ENCODE peak calls at places on chromosomes 12 and 14, in four cellular contexts. G is HCT116, Y is GM12878, U is HepG2. W is an unnamed sample. For H3K36me3, the result is how much of the 10 kb centered on the place peaks cover.

GRCh38 chr12:48002179-48002601 is 2.1 kb downstream of the COL2A1 start:
- DNase-seq in G (no peak), Y (no peak), U (no peak), W (no peak)

GRCh38 chr14:73696466-73697390 is 17.5 kb downstream of the PNMA1 start:
- DNase-seq in G (peak), Y (peak), U (peak), W (no peak)

GRCh38 chr12:16475521-16475920 is 128.1 kb downstream of the MGST1 start:
- DNase-seq in G (no peak), Y (no peak), U (no peak), W (no peak)

GRCh38 chr12:57166971-57167371 is 19.6 kb upstream of the LRP1-AS start:
- DNase-seq in G (no peak), Y (no peak), U (no peak), W (no peak)

GRCh38 chr14:75041613-75042012 is 9.7 kb downstream of the MLH3 start:
- DNase-seq in G (no peak), Y (no peak), U (peak), W (no peak)

GRCh38 chr12:96235497-96235826 is 41.3 kb downstream of the ELK3 start:
- DNase-seq in G (no peak), Y (no peak), U (no peak), W (no peak)

GRCh38 chr12:108442910-108443309 is 72.2 kb upstream of the FICD start:
- DNase-seq in G (no peak), Y (no peak), U (no peak), W (no peak)

GRCh38 chr14:49768301-49769121 is 558 bp downstream of the KLHDC2 start:
- DNase-seq in G (peak), Y (no peak), U (peak), W (no peak)

GRCh38 chr14:82270286-82270685 is 736.6 kb upstream of the SEL1L start:
- DNase-seq in G (no peak), Y (no peak), U (no peak), W (no peak)

GRCh38 chr12:130481392-130481879 is 143.7 kb downstream of the PIWIL1 start:
- DNase-seq in G (no peak), Y (peak), U (no peak), W (no peak)

GRCh38 chr14:39491134-39491541 is 58.9 kb upstream of the FBXO33 start:
- DNase-seq in G (peak), Y (no peak), U (peak), W (no peak)

GRCh38 chr12:104578453-104578852 is 121.7 kb downstream of the CHST11 start:
- DNase-seq in G (no peak), Y (no peak), U (no peak), W (no peak)

GRCh38 chr12:103909811-103910210 is 20.4 kb upstream of the HSP90B1 start:
- DNase-seq in G (no peak), Y (no peak), U (no peak), W (no peak)

GRCh38 chr14:90483551-90483950 is 86.7 kb downstream of the CALM1 start:
- DNase-seq in G (no peak), Y (no peak), U (no peak), W (no peak)

GRCh38 chr14:61196792-61197191 is 84.3 kb downstream of the TMEM30B start:
- DNase-seq in G (no peak), Y (no peak), U (peak), W (no peak)

GRCh38 chr14:87133073-87133815 is 859.7 kb downstream of the GALC start:
- DNase-seq in G (no peak), Y (no peak), U (no peak), W (no peak)

GRCh38 chr12:121793501-121793835 is at the start of gene RHOF:
- DNase-seq in G (no peak), Y (no peak), U (no peak), W (no peak)

GRCh38 chr14:105854600-105855245 is 328.3 kb downstream of the TMEM121 start:
- DNase-seq in G (no peak), Y (no peak), U (no peak), W (no peak)

GRCh38 chr12:72271741-72272661 is at the start of gene TRHDE:
- DNase-seq in G (no peak), Y (no peak), U (no peak), W (peak)

GRCh38 chr12:11321980-11322379 is 11.7 kb upstream of the PRB4 start:
- DNase-seq in G (no peak), Y (no peak), U (no peak), W (no peak)

GRCh38 chr14:60640859-60641721 is 8.2 kb downstream of the SIX1 start:
- DNase-seq in G (no peak), Y (no peak), U (no peak), W (no peak)

GRCh38 chr12:46556105-46556559 is 183.6 kb upstream of the SLC38A2 start:
- DNase-seq in G (peak), Y (no peak), U (peak), W (no peak)

GRCh38 chr14:21382886-21383847 is 652 bp downstream of the SUPT16H start:
- DNase-seq in G (no peak), Y (no peak), U (peak), W (no peak)

GRCh38 chr12:109587921-109588320 is 14.3 kb downstream of the MVK start:
- DNase-seq in G (no peak), Y (no peak), U (no peak), W (no peak)

GRCh38 chr14:72638021-72638420 is 255.9 kb downstream of the DPF3 start:
- DNase-seq in G (no peak), Y (no peak), U (no peak), W (no peak)

GRCh38 chr12:130644124-130644523 is 72.0 kb downstream of the RIMBP2 start:
- DNase-seq in G (no peak), Y (no peak), U (no peak), W (no peak)

GRCh38 chr12:109568486-109568885 is 4.8 kb downstream of the MMAB start:
- DNase-seq in G (no peak), Y (no peak), U (no peak), W (no peak)

GRCh38 chr14:51548187-51548586 is 103.5 kb upstream of the FRMD6 start:
- DNase-seq in G (no peak), Y (no peak), U (no peak), W (no peak)

GRCh38 chr12:42180990-42181611 is 36.4 kb upstream of the GXYLT1 start:
- DNase-seq in G (no peak), Y (no peak), U (peak), W (no peak)

GRCh38 chr12:117490130-117490529 is 128.7 kb upstream of the NOS1 start:
- DNase-seq in G (no peak), Y (no peak), U (no peak), W (no peak)

GRCh38 chr12:54385251-54385914 is 850 bp upstream of the ZNF385A start:
- DNase-seq in G (no peak), Y (no peak), U (no peak), W (no peak)

GRCh38 chr12:54381136-54381535 is 3.4 kb downstream of the ZNF385A start:
- DNase-seq in G (no peak), Y (no peak), U (no peak), W (no peak)

GRCh38 chr12:54383041-54383609 is 1.4 kb downstream of the ZNF385A start:
- DNase-seq in G (no peak), Y (no peak), U (no peak), W (no peak)

GRCh38 chr12:54386781-54387467 is 2.4 kb upstream of the ZNF385A start:
- DNase-seq in G (no peak), Y (no peak), U (no peak), W (no peak)

GRCh38 chr12:54384591-54385041 is at the start of gene ZNF385A:
- DNase-seq in G (no peak), Y (no peak), U (no peak), W (no peak)
- TF ChIP-seq YY1 in G (no peak), Y (no peak), U (no peak), W (no peak)

DNA sequence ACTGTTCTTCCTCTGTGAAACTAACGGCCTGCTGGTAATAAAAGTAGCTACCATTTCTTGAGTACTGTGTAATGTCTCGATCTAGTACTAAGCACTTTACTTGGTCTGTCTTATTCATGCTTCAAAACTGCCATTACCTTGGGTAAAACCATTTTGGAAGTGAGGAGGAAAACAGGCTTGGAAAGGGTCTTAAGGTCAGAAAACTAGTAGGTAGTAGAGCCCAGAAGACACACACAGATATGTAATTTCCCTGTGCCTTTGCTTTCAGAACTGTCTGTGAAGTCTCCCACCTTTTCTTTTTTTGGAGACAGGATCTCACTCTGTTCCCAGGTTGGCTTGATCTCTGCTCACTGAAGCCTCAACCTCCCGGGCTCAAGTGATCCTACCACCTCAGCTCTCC is 3.4 kb upstream of the DDX55 start:
- DNase-seq in G (no peak), Y (no peak), U (no peak), W (no peak)
- H3K36me3 ChIP-seq in G (under half), Y (under half), U (under half), W (under half)

DNA sequence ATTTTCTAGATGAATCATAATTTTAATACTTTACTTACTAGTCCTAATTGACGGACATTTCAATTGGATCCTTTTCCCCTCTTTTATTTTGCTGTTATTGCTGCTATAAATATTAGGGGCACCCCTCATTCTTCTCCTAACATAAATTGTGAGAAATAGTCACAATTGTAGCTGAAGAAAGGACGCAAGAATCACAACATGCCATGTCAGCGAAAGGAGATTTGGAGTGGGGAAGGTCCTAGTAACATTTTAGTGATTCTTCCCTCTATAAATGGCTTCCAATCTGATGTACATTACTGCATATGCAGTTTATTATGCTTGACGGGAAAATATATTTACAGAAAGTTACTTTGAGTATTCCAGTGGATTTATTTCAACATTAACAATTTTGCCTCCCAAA is 7.7 kb upstream of the PLEKHH1 start:
- DNase-seq in G (no peak), Y (no peak), U (no peak), W (no peak)
- TF ChIP-seq YY1 in G (no peak), Y (no peak), U (no peak), W (no peak)

GRCh38 chr12:2984698-2985097 is 25.5 kb downstream of the TEAD4 start:
- DNase-seq in G (no peak), Y (no peak), U (no peak), W (no peak)
- H3K36me3 ChIP-seq in G (under half), Y (under half), U (under half), W (half or more)

DNA sequence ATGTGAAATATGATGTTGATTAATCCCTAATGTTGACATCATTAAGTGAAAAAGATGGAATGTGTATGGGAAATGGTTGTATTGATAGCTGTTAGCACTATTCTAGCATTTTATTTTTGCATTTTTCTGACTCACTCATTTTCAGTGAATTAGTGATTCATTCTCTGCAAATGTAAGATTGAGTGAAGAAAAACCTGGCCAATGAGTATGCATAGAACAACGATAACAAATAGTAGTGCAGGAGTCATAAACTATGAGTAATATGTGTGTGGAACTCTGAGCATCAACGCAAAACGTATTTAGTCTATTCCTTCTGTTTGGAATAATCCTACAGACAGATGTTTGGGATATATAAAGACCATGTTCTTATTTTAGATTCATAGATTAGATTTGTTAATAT is 76.3 kb upstream of the RTL1 start:
- DNase-seq in G (no peak), Y (no peak), U (no peak), W (no peak)
- TF ChIP-seq YY1 in G (no peak), Y (no peak), U (no peak), W (no peak)

GRCh38 chr14:77296155-77296554 is 24.5 kb downstream of the POMT2 start:
- DNase-seq in G (no peak), Y (no peak), U (no peak), W (no peak)
- H3K36me3 ChIP-seq in G (under half), Y (under half), U (under half), W (under half)

GRCh38 chr14:71089974-71090373 is 182.7 kb downstream of the PCNX1 start:
- DNase-seq in G (no peak), Y (no peak), U (no peak), W (no peak)

GRCh38 chr14:71096947-71097346 is 189.7 kb downstream of the PCNX1 start:
- DNase-seq in G (no peak), Y (no peak), U (no peak), W (no peak)

DNA sequence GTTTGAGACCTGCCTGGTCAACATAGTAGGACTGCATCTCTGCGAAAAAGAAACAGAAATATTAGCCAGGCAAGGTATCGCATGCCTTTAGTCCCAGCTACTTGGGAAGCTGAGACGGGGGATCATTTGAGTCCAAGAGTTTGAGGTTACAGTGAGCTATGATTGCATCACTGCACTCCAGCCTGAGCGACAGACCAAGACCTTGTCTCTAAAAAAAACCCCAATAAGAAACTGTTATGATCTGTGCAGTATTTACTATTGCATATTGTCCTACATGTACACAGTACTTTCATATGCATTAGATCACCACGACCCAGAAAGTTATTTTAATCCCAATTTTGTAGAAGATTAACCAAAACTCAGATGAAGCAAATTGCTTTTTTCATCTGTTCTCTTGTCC is 187.5 kb downstream of the PCNX1 start:
- DNase-seq in G (no peak), Y (no peak), U (no peak), W (no peak)
- TF ChIP-seq YY1 in G (no peak), Y (no peak), U (no peak), W (no peak)

W was measured in NT2/D1.